ENCODE peak calls at places on chromosomes 1 and 21, in eight cellular contexts. H is transverse colon, V is SK-N-SH, T is stomach, R is H1, Z is breast epithelium, D is GM23338, S is HL-60. M is an unnamed sample.

GRCh38 chr1:55876276-55877060 is 661.3 kb upstream of the USP24 start:
- DNase-seq in S (no peak), H (no peak), V (no peak), D (no peak), R (no peak), Z (no peak), T (no peak), M (no peak)

GRCh38 chr1:43444151-43444826 is 9.4 kb downstream of the HYI start:
- DNase-seq in T (no peak), Z (peak), S (no peak), V (no peak), R (no peak), H (peak), D (no peak), M (no peak)

GRCh38 chr1:31775170-31775569 is 11.0 kb upstream of the ADGRB2 start:
- DNase-seq in S (no peak), T (no peak), V (no peak), H (no peak), Z (no peak), D (no peak), R (no peak), M (no peak)

GRCh38 chr1:222995230-222995580 is 147.8 kb downstream of the TLR5 start:
- DNase-seq in T (no peak), V (no peak), R (no peak), Z (no peak), S (no peak), D (peak), H (no peak), M (no peak)

GRCh38 chr1:17802164-17802563 is 47.0 kb downstream of the ACTL8 start:
- DNase-seq in V (no peak), S (no peak), Z (no peak), D (no peak), H (no peak), R (no peak), T (peak), M (no peak)

GRCh38 chr1:89873757-89874156 is 52.9 kb downstream of the LRRC8D start:
- DNase-seq in H (no peak), Z (no peak), R (no peak), T (no peak), V (peak), S (no peak), D (peak), M (no peak)

GRCh38 chr1:24126023-24126671 is 14.2 kb upstream of the MYOM3 start:
- DNase-seq in D (no peak), Z (no peak), R (no peak), S (no peak), T (no peak), V (no peak), H (no peak), M (no peak)

GRCh38 chr1:3852711-3853498 is 4.1 kb downstream of the CEP104 start:
- DNase-seq in R (no peak), S (no peak), Z (no peak), D (peak), T (no peak), V (no peak), H (no peak), M (no peak)

GRCh38 chr1:11229178-11229577 is 33.2 kb downstream of the MTOR start:
- DNase-seq in D (no peak), R (no peak), H (no peak), T (no peak), S (no peak), Z (no peak), V (no peak), M (no peak)

GRCh38 chr1:37149296-37149695 is 115.0 kb upstream of the GRIK3 start:
- DNase-seq in T (no peak), D (no peak), V (no peak), S (no peak), R (no peak), Z (no peak), H (no peak), M (no peak)

GRCh38 chr1:18347559-18347958 is 133.2 kb upstream of the KLHDC7A start:
- DNase-seq in V (no peak), S (no peak), T (no peak), Z (no peak), D (no peak), R (no peak), H (no peak), M (no peak)

GRCh38 chr21:45980697-45981096 is 873 bp upstream of the COL6A1 start:
- DNase-seq in S (no peak), D (no peak), Z (no peak), R (no peak), V (no peak), T (no peak), H (no peak), M (no peak)

GRCh38 chr1:52637946-52638345 is 5.0 kb downstream of the SHISAL2A start:
- DNase-seq in D (no peak), V (no peak), R (no peak), Z (no peak), S (no peak), H (no peak), T (no peak), M (no peak)

GRCh38 chr1:8880068-8880676 is 1.7 kb upstream of the ENO1 start:
- DNase-seq in V (no peak), T (peak), S (peak), H (peak), R (no peak), D (peak), Z (no peak), M (peak)

GRCh38 chr21:45972353-45972715 is 9.2 kb upstream of the COL6A1 start:
- DNase-seq in R (no peak), S (no peak), V (peak), D (peak), T (no peak), Z (peak), H (peak), M (no peak)

GRCh38 chr1:31441558-31441957 is 28.5 kb downstream of the SERINC2 start:
- DNase-seq in Z (no peak), V (no peak), T (no peak), H (no peak), S (no peak), R (no peak), D (no peak), M (no peak)

GRCh38 chr1:31421404-31422040 is 8.5 kb downstream of the SERINC2 start:
- DNase-seq in S (peak), T (no peak), R (no peak), Z (no peak), H (no peak), V (no peak), D (peak), M (no peak)

GRCh38 chr1:49694251-49694827 is 329.4 kb downstream of the AGBL4 start:
- DNase-seq in Z (no peak), V (peak), D (no peak), R (no peak), H (no peak), S (no peak), T (no peak), M (no peak)

GRCh38 chr1:109381573-109381972 is 16.1 kb downstream of the SORT1 start:
- DNase-seq in H (no peak), T (no peak), S (no peak), D (no peak), R (no peak), Z (no peak), V (no peak), M (no peak)
- H3K27ac ChIP-seq in H (no peak), T (peak), S (no peak), D (no peak), R (no peak), Z (no peak), V (no peak), M (no peak)

GRCh38 chr1:187310038-187310437 is 481.3 kb downstream of the PLA2G4A start:
- DNase-seq in Z (no peak), D (no peak), H (no peak), S (no peak), T (no peak), R (no peak), V (no peak), M (no peak)

DNA sequence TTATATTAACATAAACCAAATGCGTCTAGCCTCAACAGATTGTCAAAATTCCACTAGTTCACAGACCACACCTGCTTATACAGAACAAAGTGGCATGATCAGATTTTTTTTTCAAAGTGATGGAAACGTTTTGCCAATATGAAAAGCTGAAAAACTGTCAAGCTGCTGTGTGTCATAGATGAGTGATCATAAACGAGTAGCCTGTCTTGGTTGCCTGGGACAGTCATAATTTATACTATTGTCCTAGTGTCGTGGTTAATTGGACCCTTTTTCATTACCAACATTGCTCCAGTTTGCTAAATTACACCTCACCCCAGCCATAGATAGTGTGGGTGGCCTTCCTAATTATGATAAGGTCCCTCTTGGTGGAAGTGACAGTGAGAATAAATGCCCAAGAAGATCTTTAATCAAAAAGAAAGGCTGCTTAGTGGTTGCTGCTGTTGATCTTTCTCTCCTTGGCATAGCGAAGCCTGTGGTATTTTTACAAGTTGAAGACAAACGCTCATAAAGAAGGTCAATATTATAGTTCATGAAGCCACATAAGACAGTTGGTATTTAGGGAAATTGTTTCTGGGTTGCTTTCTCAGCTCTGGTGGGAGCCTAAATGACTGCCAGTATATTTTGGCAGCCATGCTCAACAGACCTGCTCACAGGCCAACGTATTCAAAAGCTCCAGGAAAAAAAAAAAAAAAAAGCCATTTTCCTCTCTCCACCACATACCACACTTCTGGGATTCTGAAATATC is 478.1 kb downstream of the PLA2G4A start:
- DNase-seq in S (no peak), T (no peak), H (no peak), D (no peak), V (no peak), R (no peak), Z (no peak), M (peak)
- TF ChIP-seq POLR2AphosphoS5 in S (no peak), T (no peak), H (no peak), D (no peak), V (no peak), R (no peak), Z (no peak), M (peak)

DNA sequence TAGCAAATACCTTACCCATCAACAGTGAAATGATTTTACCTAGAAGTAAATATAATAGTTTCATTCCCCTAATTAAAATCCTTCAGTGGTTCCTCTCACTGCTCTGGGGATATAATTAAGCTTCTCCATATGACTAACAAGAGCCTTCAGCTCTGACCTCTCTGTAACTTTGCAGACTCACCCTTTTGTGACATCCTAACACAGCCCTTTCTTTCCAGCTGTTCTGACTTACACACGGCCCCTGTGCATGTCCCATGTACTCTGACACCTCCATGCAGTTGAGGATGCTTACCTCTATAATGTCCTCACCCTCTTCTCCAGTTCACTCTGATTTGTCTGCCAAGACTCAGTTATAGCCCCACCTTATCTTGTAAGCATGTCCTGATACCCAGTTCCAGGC is 137.3 kb upstream of the SPAG17 start:
- DNase-seq in V (no peak), S (no peak), Z (no peak), R (no peak), T (no peak), H (no peak), D (no peak), M (no peak)
- H3K27ac ChIP-seq in V (no peak), S (no peak), Z (no peak), R (no peak), T (no peak), H (no peak), D (no peak), M (no peak)

DNA sequence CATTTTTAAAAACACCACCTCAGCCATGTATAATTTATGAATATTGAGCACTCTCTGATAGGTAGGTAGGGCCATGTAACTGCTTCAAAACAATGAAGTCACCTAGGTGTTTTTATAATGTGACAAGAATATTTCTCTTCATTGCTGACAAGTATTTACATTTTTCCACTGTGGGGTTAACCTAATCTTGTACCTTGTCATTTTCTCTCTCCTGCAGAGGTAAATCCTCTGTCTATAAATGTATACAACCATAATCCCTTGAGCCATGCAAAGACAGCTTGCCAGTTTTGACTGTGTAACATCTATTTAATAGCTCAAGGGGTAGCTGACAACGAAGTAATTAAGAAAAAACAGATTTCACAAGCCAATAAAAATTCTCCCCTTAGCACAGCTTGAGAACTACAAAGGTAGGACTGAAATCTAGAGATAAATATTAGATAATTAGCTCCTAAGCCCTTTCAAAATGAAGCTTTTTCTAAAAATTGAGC is 137.6 kb upstream of the POGK start:
- DNase-seq in S (no peak), H (no peak), T (no peak), D (no peak), Z (no peak), R (no peak), V (no peak), M (no peak)
- TF ChIP-seq POLR2AphosphoS5 in S (no peak), H (no peak), T (no peak), D (no peak), Z (no peak), R (no peak), V (no peak), M (no peak)

GRCh38 chr1:59354754-59355337 is 58.0 kb downstream of the FGGY start:
- DNase-seq in T (no peak), H (no peak), R (no peak), D (no peak), S (no peak), V (no peak), Z (no peak), M (no peak)
- H3K27ac ChIP-seq in T (peak), H (peak), R (no peak), D (no peak), S (no peak), V (no peak), Z (peak), M (no peak)

GRCh38 chr1:156504821-156505678 is 4.5 kb upstream of the MEF2D start:
- DNase-seq in T (peak), R (peak), H (peak), D (peak), Z (peak), V (peak), S (peak), M (peak)
- TF ChIP-seq POLR2AphosphoS5 in T (peak), R (peak), H (peak), D (peak), Z (peak), V (no peak), S (peak), M (peak)

GRCh38 chr1:178263341-178263740 is 169.4 kb downstream of the RASAL2 start:
- DNase-seq in T (no peak), R (no peak), H (no peak), V (no peak), Z (no peak), S (no peak), D (no peak), M (no peak)
- H3K27ac ChIP-seq in T (no peak), R (no peak), H (no peak), V (peak), Z (no peak), S (no peak), D (peak), M (no peak)

GRCh38 chr1:239888639-239889038 is 203.0 kb upstream of the FMN2 start:
- DNase-seq in R (no peak), Z (no peak), S (no peak), D (no peak), H (no peak), T (no peak), V (no peak), M (no peak)

GRCh38 chr1:239882967-239883366 is 208.7 kb upstream of the FMN2 start:
- DNase-seq in R (no peak), Z (no peak), V (no peak), T (no peak), S (no peak), D (no peak), H (no peak), M (no peak)

GRCh38 chr1:239879321-239880170 is 212.1 kb upstream of the FMN2 start:
- DNase-seq in T (no peak), Z (no peak), V (peak), S (no peak), D (no peak), H (no peak), R (no peak), M (peak)

DNA sequence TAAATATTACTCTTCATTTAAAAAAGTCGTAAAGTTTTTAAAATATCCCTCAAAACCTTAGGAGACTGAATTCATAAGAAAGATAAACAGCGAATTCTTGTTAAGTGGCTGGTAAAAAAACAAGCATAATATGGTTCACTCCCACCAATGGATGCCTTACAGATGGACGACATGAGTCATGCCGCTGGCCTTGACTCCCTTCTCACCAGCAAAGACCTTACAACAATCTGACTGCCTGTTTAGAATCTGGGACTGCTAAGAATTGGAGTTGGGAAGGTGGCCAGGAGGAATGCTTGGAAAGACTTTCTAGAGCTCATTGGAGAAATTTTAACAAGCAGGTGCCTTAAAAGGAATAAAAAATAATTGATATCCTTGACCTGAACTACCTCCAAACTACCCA is 206.9 kb upstream of the FMN2 start:
- DNase-seq in Z (no peak), T (no peak), R (no peak), S (no peak), H (no peak), V (no peak), D (no peak), M (no peak)
- TF ChIP-seq POLR2AphosphoS5 in Z (no peak), T (no peak), R (no peak), S (no peak), H (no peak), V (no peak), D (no peak), M (no peak)